ENCODE peak calls at places on chromosome 18, in five cellular contexts. Q is HCT116, D is GM12878, X is H1, A is K562. U is an unnamed sample.

GRCh38 chr18:8389391-8390340 is 219.6 kb upstream of the RAB12 start:
- DNase-seq in Q (peak; percentile 53), D (no peak), X (peak; percentile 84), A (peak; percentile 69), U (peak; percentile 59)

GRCh38 chr18:74368901-74369705 is 53.5 kb downstream of the C18orf63 start:
- DNase-seq in Q (no peak), D (no peak), X (no peak), A (no peak), U (peak; percentile 70)

GRCh38 chr18:11821208-11821607 is 30.0 kb upstream of the CHMP1B start:
- DNase-seq in Q (no peak), D (no peak), X (no peak), A (no peak), U (no peak)

GRCh38 chr18:28175930-28176673 is 828 bp downstream of the CDH2 start:
- DNase-seq in Q (no peak), D (no peak), X (peak; percentile 72), A (no peak), U (no peak)

GRCh38 chr18:76519156-76519549 is 24.1 kb upstream of the ZNF516 start:
- DNase-seq in Q (no peak), D (no peak), X (no peak), A (no peak), U (no peak)

GRCh38 chr18:60391571-60392226 is 19.1 kb upstream of the MC4R start:
- DNase-seq in Q (no peak), D (no peak), X (no peak), A (no peak), U (no peak)

GRCh38 chr18:6547476-6547875 is 132.8 kb upstream of the L3MBTL4 start:
- DNase-seq in Q (no peak), D (no peak), X (no peak), A (no peak), U (no peak)

GRCh38 chr18:54261894-54262293 is 7.4 kb upstream of the POLI start:
- DNase-seq in Q (no peak), D (peak; percentile 85), X (no peak), A (peak; percentile 52), U (no peak)

GRCh38 chr18:1020731-1021344 is 116.2 kb downstream of the ADCYAP1 start:
- DNase-seq in Q (no peak), D (no peak), X (no peak), A (no peak), U (no peak)

GRCh38 chr18:10376735-10377134 is 77.7 kb upstream of the APCDD1 start:
- DNase-seq in Q (no peak), D (no peak), X (no peak), A (no peak), U (no peak)

GRCh38 chr18:57895182-57895581 is 92.1 kb upstream of the ATP8B1 start:
- DNase-seq in Q (no peak), D (no peak), X (no peak), A (no peak), U (no peak)

GRCh38 chr18:3040881-3041280 is 27.9 kb upstream of the LPIN2 start:
- DNase-seq in Q (no peak), D (no peak), X (no peak), A (no peak), U (no peak)

GRCh38 chr18:77103181-77103875 is 29.3 kb downstream of the MBP start:
- DNase-seq in Q (no peak), D (no peak), X (no peak), A (no peak), U (no peak)

GRCh38 chr18:68520406-68521075 is 194.4 kb downstream of the TMX3 start:
- DNase-seq in Q (no peak), D (no peak), X (no peak), A (no peak), U (no peak)

GRCh38 chr18:54561864-54562263 is 29.2 kb upstream of the DYNAP start:
- DNase-seq in Q (no peak), D (no peak), X (no peak), A (no peak), U (no peak)

GRCh38 chr18:59861009-59861408 is 38.8 kb upstream of the PMAIP1 start:
- DNase-seq in Q (no peak), D (no peak), X (no peak), A (no peak), U (no peak)

GRCh38 chr18:34493099-34493544 is 217.0 kb upstream of the DTNA start:
- DNase-seq in Q (no peak), D (no peak), X (peak; percentile 78), A (no peak), U (peak; percentile 72)

GRCh38 chr18:41761329-41762028 is 193.6 kb upstream of the PIK3C3 start:
- DNase-seq in Q (no peak), D (no peak), X (no peak), A (no peak), U (no peak)

GRCh38 chr18:55289775-55290174 is 298.2 kb downstream of the TCF4 start:
- DNase-seq in Q (no peak), D (no peak), X (no peak), A (no peak), U (no peak)

GRCh38 chr18:7840445-7840844 is 273.3 kb downstream of the PTPRM start:
- DNase-seq in Q (no peak), D (no peak), X (no peak), A (no peak), U (no peak)

GRCh38 chr18:23281626-23282436 is 146.5 kb downstream of the CABLES1 start:
- DNase-seq in Q (peak; percentile 35), D (no peak), X (no peak), A (no peak), U (no peak)

GRCh38 chr18:12948055-12948804 is 419 bp downstream of the SEH1L start:
- DNase-seq in Q (peak; percentile 80), D (peak; percentile 78), X (no peak), A (peak; percentile 91), U (peak; percentile 87)

GRCh38 chr18:25177631-25178030 is 174.3 kb downstream of the ZNF521 start:
- DNase-seq in Q (no peak), D (no peak), X (no peak), A (no peak), U (no peak)
- TF ChIP-seq SP1 in Q (no peak), D (no peak), X (no peak), A (no peak), U (no peak)

GRCh38 chr18:49855711-49856110 is 42.4 kb upstream of the ACAA2 start:
- DNase-seq in Q (no peak), D (no peak), X (no peak), A (no peak), U (no peak)
- TF ChIP-seq YY1 in Q (no peak), D (no peak), X (no peak), A (no peak), U (no peak)

GRCh38 chr18:48741866-48742265 is 203.0 kb downstream of the CTIF start:
- DNase-seq in Q (no peak), D (no peak), X (no peak), A (no peak), U (no peak)

GRCh38 chr18:48740846-48741485 is 202.1 kb downstream of the CTIF start:
- DNase-seq in Q (no peak), D (no peak), X (no peak), A (no peak), U (no peak)

GRCh38 chr18:48742304-48742703 is 203.5 kb downstream of the CTIF start:
- DNase-seq in Q (no peak), D (no peak), X (no peak), A (no peak), U (no peak)

GRCh38 chr18:48745293-48745692 is 205.5 kb downstream of the SMAD7 start:
- DNase-seq in Q (no peak), D (no peak), X (no peak), A (no peak), U (no peak)

DNA sequence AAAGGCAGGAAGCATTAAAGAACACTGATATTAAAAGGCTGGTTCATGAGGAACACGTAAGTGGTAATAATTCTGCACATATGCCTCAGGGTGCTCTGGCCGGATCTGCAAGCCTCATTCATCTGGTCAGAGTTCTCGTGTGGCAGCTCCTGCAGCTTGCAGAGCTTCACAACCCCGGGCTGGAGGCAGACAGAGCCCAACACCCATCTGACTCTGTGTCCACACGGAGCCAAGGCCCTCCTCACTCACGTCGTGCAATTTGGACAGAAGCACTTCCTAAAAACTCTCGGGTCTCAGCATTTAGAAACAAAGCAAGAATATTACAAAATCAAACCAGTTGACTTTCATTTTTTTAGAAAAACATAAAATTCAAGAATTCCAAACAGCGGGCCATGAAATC is 204.2 kb downstream of the CTIF start:
- DNase-seq in Q (no peak), D (no peak), X (no peak), A (no peak), U (no peak)
- TF ChIP-seq SP1 in Q (no peak), D (no peak), X (no peak), A (no peak), U (no peak)

DNA sequence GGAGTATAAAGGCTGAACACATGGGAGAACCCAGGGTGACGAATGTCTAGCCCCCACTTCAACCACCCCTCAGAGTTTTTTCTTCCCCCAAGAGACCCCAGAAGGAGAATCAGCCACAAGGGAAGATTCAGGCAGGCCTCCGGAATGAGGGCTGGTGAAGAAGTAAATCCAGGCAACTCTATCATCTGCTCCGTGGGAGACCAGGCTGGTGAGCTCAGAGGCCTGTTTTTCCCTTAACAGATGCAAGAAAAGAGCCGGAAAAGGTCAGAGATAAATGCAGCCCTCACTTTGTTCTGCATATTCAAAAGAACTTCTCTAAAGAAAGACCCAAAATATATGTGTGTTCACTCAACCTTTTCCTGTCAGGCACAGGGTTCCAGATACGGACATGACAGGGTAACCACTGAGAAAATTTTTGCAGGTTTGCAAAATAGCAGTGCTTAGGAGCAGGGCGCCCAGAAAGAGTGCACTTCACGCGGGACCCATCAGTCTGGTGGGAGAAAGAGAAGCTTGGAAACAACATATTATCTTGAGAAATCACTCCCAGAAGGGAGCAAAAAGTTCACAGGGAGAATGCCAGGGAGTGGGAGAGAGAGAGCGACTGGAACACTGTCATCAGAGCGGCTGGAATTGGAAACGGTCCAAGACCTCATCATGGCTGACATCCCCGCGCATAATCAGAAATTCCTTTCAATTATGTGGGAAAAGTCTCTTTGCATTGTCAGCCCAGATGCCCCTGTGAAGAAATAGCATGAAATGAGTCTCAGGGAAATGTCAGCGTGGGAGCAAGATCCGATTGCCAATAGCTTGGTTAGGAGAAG is 244.9 kb upstream of the SLC14A2 start:
- DNase-seq in Q (no peak), D (no peak), X (no peak), A (no peak), U (no peak)
- TF ChIP-seq YY1 in Q (no peak), D (no peak), X (no peak), A (no peak), U (no peak)